ENCODE peak calls at places on chromosomes 4 and X, in ten cellular contexts. P is posterior vena cava; Z is Jurkat, Clone E6-1; R is ecto neural progenitor cell; F is EL; B is GM03348; Q is naive thymus-derived CD8-positive, alpha-beta T cell; X is lower leg skin; E is iPS-NIHi11; Y is stimulated activated CD4-positive, alpha-beta T cell treated with anti-CD3 and anti-CD28 coated beads, Interleukin-4, amount 100 ng/mL, for 48 hours. N is an unnamed sample.

GRCh38 chrX:30865020-30865419 is 24.0 kb downstream of the TAB3 start:
- DNase-seq in P (no peak), Z (no peak), R (no peak), F (peak), B (no peak), Q (no peak), X (no peak), E (peak), Y (no peak), N (no peak)

GRCh38 chr4:5024673-5025072 is 5.4 kb upstream of the CYTL1 start:
- DNase-seq in P (no peak), Z (no peak), R (no peak), F (no peak), B (peak), Q (no peak), X (no peak), E (no peak), Y (no peak), N (no peak)

GRCh38 chr4:150888217-150888616 is 126.9 kb downstream of the LRBA start:
- DNase-seq in P (no peak), Z (no peak), R (no peak), F (no peak), B (no peak), Q (no peak), X (no peak), E (no peak), Y (no peak), N (no peak)

GRCh38 chr4:102678695-102679335 is 82.0 kb downstream of the MANBA start:
- DNase-seq in P (no peak), Z (no peak), R (no peak), F (no peak), B (no peak), Q (no peak), X (no peak), E (no peak), Y (no peak), N (no peak)

GRCh38 chr4:76982638-76983579 is 33.4 kb downstream of the SEPTIN11 start:
- DNase-seq in P (no peak), Z (no peak), R (no peak), F (peak), B (no peak), Q (no peak), X (no peak), E (no peak), Y (no peak), N (no peak)

GRCh38 chr4:119244344-119244743 is 31.8 kb downstream of the USP53 start:
- DNase-seq in P (no peak), Z (no peak), R (no peak), F (no peak), B (no peak), Q (no peak), X (no peak), E (no peak), Y (no peak), N (no peak)

GRCh38 chrX:1433646-1434357 is 18.9 kb downstream of the ASMTL start:
- DNase-seq in P (peak), Z (no peak), R (no peak), F (no peak), B (no peak), Q (no peak), X (no peak), E (no peak), Y (no peak), N (peak)

GRCh38 chr4:25113915-25114904 is 46.0 kb downstream of the SEPSECS start:
- DNase-seq in P (no peak), Z (no peak), R (no peak), F (peak), B (peak), Q (no peak), X (no peak), E (no peak), Y (no peak), N (no peak)

GRCh38 chr4:7863911-7864681 is 75.6 kb downstream of the AFAP1 start:
- DNase-seq in P (no peak), Z (peak), R (peak), F (peak), B (no peak), Q (peak), X (peak), E (no peak), Y (no peak), N (no peak)

GRCh38 chrX:3384330-3384729 is 37.9 kb upstream of the MXRA5 start:
- DNase-seq in P (no peak), Z (no peak), R (no peak), F (peak), B (peak), Q (no peak), X (no peak), E (peak), Y (no peak), N (no peak)

GRCh38 chrX:129511689-129512088 is 11.6 kb downstream of the SMARCA1 start:
- DNase-seq in P (no peak), Z (no peak), R (no peak), F (no peak), B (no peak), Q (no peak), X (no peak), E (no peak), Y (no peak), N (no peak)

GRCh38 chr4:184911310-184911709 is 85.5 kb upstream of the ACSL1 start:
- DNase-seq in P (no peak), Z (no peak), R (no peak), F (peak), B (no peak), Q (no peak), X (peak), E (no peak), Y (no peak), N (no peak)

GRCh38 chr4:38920186-38920585 is 52.6 kb downstream of the FAM114A1 start:
- DNase-seq in P (no peak), Z (no peak), R (no peak), F (peak), B (no peak), Q (no peak), X (no peak), E (no peak), Y (no peak), N (no peak)

GRCh38 chrX:39896951-39897740 is 200.6 kb downstream of the BCOR start:
- DNase-seq in P (peak), Z (no peak), R (peak), F (peak), B (peak), Q (no peak), X (no peak), E (peak), Y (no peak), N (no peak)

GRCh38 chrX:116284383-116284782 is 113.8 kb downstream of the AGTR2 start:
- DNase-seq in P (no peak), Z (no peak), R (no peak), F (no peak), B (no peak), Q (no peak), X (no peak), E (no peak), Y (no peak), N (no peak)

GRCh38 chr4:67051000-67051789 is 494.1 kb downstream of the CENPC start:
- DNase-seq in P (no peak), Z (no peak), R (no peak), F (no peak), B (no peak), Q (no peak), X (no peak), E (no peak), Y (no peak), N (no peak)

GRCh38 chrX:152930516-152930915 is 32.6 kb downstream of the ZNF185 start:
- DNase-seq in P (peak), Z (no peak), R (no peak), F (no peak), B (no peak), Q (no peak), X (no peak), E (no peak), Y (no peak), N (no peak)

GRCh38 chr4:8001564-8002355 is 62.1 kb upstream of the AFAP1 start:
- DNase-seq in P (no peak), Z (no peak), R (no peak), F (no peak), B (no peak), Q (no peak), X (no peak), E (no peak), Y (no peak), N (no peak)

N was measured in kidney.